ENCODE peak calls at places on chromosome 6, in eight cellular contexts. J is lower lobe of right lung, O is tibial artery, M is IMR-90, N is spleen, I is OCI-LY7, P is AG10803, W is coronary artery. G is an unnamed sample.

GRCh38 chr6:104682722-104683643 is 176.7 kb downstream of the HACE1 start:
- DNase-seq in J (peak; percentile 70), O (no peak), M (peak; percentile 59), N (peak; percentile 86), I (peak; percentile 63), P (peak; percentile 50), W (no peak), G (no peak)

GRCh38 chr6:16205377-16206144 is 32.8 kb upstream of the GMPR start:
- DNase-seq in J (no peak), O (no peak), M (peak; percentile 91), N (no peak), I (peak; percentile 94), P (peak; percentile 100), W (no peak), G (no peak)

GRCh38 chr6:163903528-163903927 is 489.0 kb downstream of the QKI start:
- DNase-seq in J (no peak), O (no peak), M (no peak), N (no peak), I (no peak), P (no peak), W (no peak), G (no peak)

GRCh38 chr6:2899596-2899995 is 3.5 kb downstream of the SERPINB9 start:
- DNase-seq in J (no peak), O (no peak), M (no peak), N (no peak), I (no peak), P (no peak), W (no peak), G (no peak)

GRCh38 chr6:144478487-144478886 is 193.4 kb downstream of the UTRN start:
- DNase-seq in J (no peak), O (peak; percentile 79), M (no peak), N (no peak), I (no peak), P (peak; percentile 54), W (peak; percentile 78), G (no peak)

GRCh38 chr6:167137881-167138280 is 15.0 kb downstream of the CCR6 start:
- DNase-seq in J (no peak), O (no peak), M (no peak), N (no peak), I (no peak), P (no peak), W (no peak), G (no peak)

GRCh38 chr6:83067448-83068413 is at the start of gene DOP1A:
- DNase-seq in J (peak; percentile 99), O (peak; percentile 97), M (peak; percentile 91), N (peak; percentile 100), I (peak; percentile 97), P (peak; percentile 90), W (peak; percentile 95), G (peak; percentile 93)

GRCh38 chr6:130215526-130215925 is 7.2 kb downstream of the SAMD3 start:
- DNase-seq in J (no peak), O (no peak), M (no peak), N (no peak), I (no peak), P (no peak), W (no peak), G (no peak)

GRCh38 chr6:3596736-3597135 is 139.9 kb upstream of the SLC22A23 start:
- DNase-seq in J (no peak), O (no peak), M (no peak), N (no peak), I (no peak), P (no peak), W (no peak), G (no peak)

GRCh38 chr6:125922322-125922860 is 34.2 kb upstream of the HINT3 start:
- DNase-seq in J (no peak), O (no peak), M (no peak), N (no peak), I (no peak), P (no peak), W (no peak), G (no peak)

GRCh38 chr6:125923371-125923877 is 33.1 kb upstream of the HINT3 start:
- DNase-seq in J (no peak), O (no peak), M (no peak), N (no peak), I (no peak), P (no peak), W (no peak), G (no peak)

GRCh38 chr6:125918230-125918629 is 38.3 kb upstream of the HINT3 start:
- DNase-seq in J (no peak), O (no peak), M (no peak), N (no peak), I (no peak), P (no peak), W (no peak), G (no peak)

GRCh38 chr6:125919618-125920017 is 37.0 kb upstream of the HINT3 start:
- DNase-seq in J (no peak), O (no peak), M (no peak), N (no peak), I (no peak), P (no peak), W (no peak), G (no peak)

GRCh38 chr6:125918681-125919566 is 37.6 kb upstream of the HINT3 start:
- DNase-seq in J (no peak), O (no peak), M (peak; percentile 90), N (no peak), I (no peak), P (peak; percentile 70), W (no peak), G (peak; percentile 21)
- H3K4me3 ChIP-seq in J (peak overlapping the region; percentile 40), O (peak overlapping the region; percentile 38), M (peak overlapping the region; percentile 39), N (peak overlapping the region; percentile 8), I (no peak overlapping the region), P (peak overlapping the region; percentile 15), W (peak overlapping the region; percentile 52), G (no peak overlapping the region)

DNA sequence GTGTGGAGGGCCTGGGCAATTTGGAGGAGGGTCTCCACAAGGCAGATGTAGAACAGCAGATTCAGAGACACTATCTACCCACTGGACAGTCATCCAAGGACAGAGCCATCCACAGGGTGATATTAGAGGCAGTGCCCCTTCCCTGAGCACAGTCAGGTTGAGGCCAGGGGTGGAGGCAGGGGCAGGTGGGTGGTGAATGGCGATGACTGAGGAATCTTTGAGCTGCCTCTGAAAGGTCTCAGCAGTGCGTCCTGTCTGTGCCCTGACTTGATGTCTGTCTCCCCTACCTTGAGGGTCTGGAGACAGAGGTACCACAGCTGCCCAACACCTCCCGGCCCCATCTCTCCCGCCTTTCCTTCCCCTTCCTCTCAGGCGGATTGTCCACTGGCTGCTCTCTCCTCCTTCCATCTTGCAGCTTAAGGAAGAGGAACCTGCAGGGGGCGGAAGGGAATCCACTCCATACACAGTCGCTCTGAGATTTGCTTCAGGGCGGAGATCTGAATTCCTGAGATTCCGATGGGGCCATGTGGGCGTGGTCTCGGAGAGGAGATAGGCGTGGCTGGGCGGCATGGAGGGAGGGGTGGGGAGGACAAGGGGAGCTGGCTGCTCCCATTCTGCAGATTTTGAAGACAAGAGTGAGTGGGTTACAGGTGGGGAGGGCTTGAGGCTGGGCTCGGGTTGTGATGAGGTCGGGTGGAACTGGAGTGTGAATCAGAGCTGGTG is 1.7 kb downstream of the MUCL3 start:
- DNase-seq in J (peak; percentile 89), O (no peak), M (peak; percentile 76), N (no peak), I (no peak), P (peak; percentile 85), W (no peak), G (peak; percentile 48)
- H3K4me3 ChIP-seq in J (no peak overlapping the region), O (no peak overlapping the region), M (no peak overlapping the region), N (no peak overlapping the region), I (no peak overlapping the region), P (no peak overlapping the region), W (peak overlapping the region; percentile 45), G (no peak overlapping the region)

GRCh38 chr6:74603676-74604075 is 602.2 kb downstream of the COL12A1 start:
- DNase-seq in J (no peak), O (no peak), M (peak; percentile 45), N (no peak), I (no peak), P (peak; percentile 54), W (no peak), G (no peak)
- H3K4me3 ChIP-seq in J (no peak overlapping the region), O (no peak overlapping the region), M (no peak overlapping the region), N (no peak overlapping the region), I (no peak overlapping the region), P (no peak overlapping the region), W (no peak overlapping the region), G (no peak overlapping the region)

DNA sequence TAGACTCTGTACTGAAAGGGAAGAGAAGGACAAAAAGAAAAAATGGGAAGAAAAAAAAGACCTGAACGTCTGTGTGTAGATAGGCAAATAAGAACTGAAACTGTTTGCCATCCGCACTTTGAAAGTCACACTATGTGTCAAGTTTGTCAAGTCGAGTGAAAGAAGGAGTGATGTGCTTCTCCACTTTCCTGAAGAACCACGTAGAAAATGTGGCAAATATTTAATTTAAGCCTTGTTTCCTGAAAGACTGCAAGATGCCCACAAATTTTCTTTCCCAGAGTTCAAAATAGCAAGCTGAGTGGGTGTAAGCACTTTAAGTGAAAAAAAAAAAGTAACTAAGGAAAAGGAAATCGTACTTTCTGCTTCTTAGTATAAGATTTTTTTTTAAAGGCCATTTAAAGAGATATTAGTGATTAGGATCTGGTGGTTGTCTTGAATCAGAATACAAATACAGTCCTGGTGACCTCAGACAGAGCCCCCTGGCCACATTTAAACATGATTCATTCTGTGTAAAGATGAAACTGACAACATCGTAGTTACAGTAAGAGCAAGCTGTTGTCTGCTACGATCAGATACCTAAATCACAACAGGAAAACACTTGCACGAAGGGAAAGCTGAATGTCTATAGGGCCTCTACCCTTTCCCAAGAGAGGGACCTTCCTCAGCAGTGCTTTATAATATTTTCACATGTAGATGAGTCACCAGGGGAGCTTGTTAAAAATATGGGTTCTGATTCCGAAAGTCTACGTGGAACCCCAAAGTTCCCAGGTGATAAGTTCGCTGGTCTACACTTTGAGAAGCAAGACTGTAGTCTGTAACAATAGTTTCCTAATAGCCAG is 102.3 kb downstream of the HIVEP2 start:
- DNase-seq in J (no peak), O (no peak), M (peak; percentile 57), N (no peak), I (no peak), P (no peak), W (no peak), G (no peak)
- H3K4me3 ChIP-seq in J (peak overlapping the region; percentile 12), O (peak overlapping the region; percentile 17), M (peak overlapping the region; percentile 11), N (no peak overlapping the region), I (peak overlapping the region; percentile 64), P (peak overlapping the region; percentile 7), W (peak overlapping the region; percentile 29), G (no peak overlapping the region)

DNA sequence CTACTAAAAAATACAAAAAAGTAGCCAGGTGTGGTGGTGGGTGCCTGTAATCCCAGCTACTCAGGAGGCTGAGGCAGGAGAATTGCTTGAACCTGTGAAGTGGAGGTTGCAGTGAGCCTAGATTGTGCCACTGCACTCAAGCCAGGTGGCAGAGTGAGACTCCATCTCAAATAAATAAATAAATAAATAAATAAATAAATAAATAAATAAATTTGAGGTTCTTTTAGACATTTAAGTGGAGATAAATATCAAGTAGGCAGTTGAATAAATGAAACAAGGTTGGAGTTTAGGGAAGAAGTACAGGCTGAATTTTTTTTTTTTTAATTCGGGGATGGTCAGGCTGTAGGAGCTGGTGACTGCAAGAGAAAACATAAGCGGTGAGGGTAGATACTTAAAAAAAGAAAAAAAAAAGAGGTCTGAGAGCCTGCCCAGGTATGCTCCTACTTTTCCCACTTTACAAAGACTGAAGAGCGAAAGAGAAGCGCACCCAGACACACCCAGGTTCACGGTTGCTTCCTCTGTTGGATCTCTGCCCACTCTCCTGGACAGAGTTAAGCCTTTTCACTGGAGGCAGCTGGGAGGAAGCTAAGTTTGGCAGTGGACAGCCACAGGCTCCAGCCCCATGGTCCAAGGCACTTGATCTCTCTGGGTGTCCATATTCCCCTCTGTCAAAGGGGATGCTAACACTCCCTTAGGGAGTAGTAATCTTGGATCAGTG is 100.9 kb upstream of the PRDM1 start:
- DNase-seq in J (no peak), O (no peak), M (no peak), N (no peak), I (no peak), P (no peak), W (no peak), G (no peak)
- H3K4me3 ChIP-seq in J (no peak overlapping the region), O (no peak overlapping the region), M (no peak overlapping the region), N (no peak overlapping the region), I (no peak overlapping the region), P (no peak overlapping the region), W (peak overlapping the region; percentile 57), G (no peak overlapping the region)

G was measured in uterus.